ENCODE peak calls at places on chromosomes 12 and 14, in eight cellular contexts. L is colonic mucosa, Z is mammary epithelial cell, Y is GM20000, E is lower leg skin, U is mucosa of descending colon, M is dorsolateral prefrontal cortex, G is neural crest cell. J is an unnamed sample.

GRCh38 chr12:106220561-106220960 is 27.3 kb downstream of the CKAP4 start:
- DNase-seq in L (no peak), Z (no peak), E (no peak), U (no peak), M (no peak), G (no peak), Y (no peak), J (no peak)

GRCh38 chr14:33678012-33678411 is 272.9 kb downstream of the EGLN3 start:
- DNase-seq in L (no peak), G (no peak), Z (no peak), U (no peak), Y (no peak), M (no peak), E (no peak), J (no peak)

GRCh38 chr12:2353691-2354090 is 300.9 kb downstream of the CACNA1C start:
- DNase-seq in G (no peak), U (no peak), E (peak; percentile 64), Y (no peak), M (no peak), Z (no peak), L (no peak), J (no peak)

GRCh38 chr12:6333029-6333428 is 8.8 kb downstream of the TNFRSF1A start:
- DNase-seq in U (peak; percentile 53), Y (no peak), E (no peak), Z (no peak), L (no peak), M (no peak), G (no peak), J (no peak)

GRCh38 chr12:119693006-119693405 is 25.1 kb downstream of the PRKAB1 start:
- DNase-seq in L (peak; percentile 84), M (no peak), G (no peak), Y (no peak), U (no peak), E (no peak), Z (peak; percentile 17), J (no peak)

GRCh38 chr14:105851716-105852377 is 325.5 kb downstream of the TMEM121 start:
- DNase-seq in M (peak; percentile 4), G (no peak), Y (peak; percentile 2), Z (no peak), L (peak; percentile 9), E (no peak), U (peak; percentile 14), J (no peak)

GRCh38 chr14:24806061-24806678 is 172.2 kb upstream of the GZMB start:
- DNase-seq in Y (peak; percentile 45), M (peak; percentile 84), U (peak; percentile 84), Z (peak; percentile 54), L (peak; percentile 91), E (peak; percentile 91), G (peak; percentile 59), J (no peak)

GRCh38 chr14:72745546-72745945 is 148.4 kb downstream of the DPF3 start:
- DNase-seq in U (no peak), Z (peak; percentile 79), G (no peak), Y (no peak), E (no peak), M (no peak), L (peak; percentile 1), J (no peak)

GRCh38 chr14:83257466-83258439 is 1724.1 kb upstream of the SEL1L start:
- DNase-seq in U (no peak), G (no peak), Z (no peak), M (no peak), Y (no peak), L (no peak), E (no peak), J (no peak)

GRCh38 chr12:12540261-12541013 is 22.2 kb downstream of the DUSP16 start:
- DNase-seq in L (no peak), E (no peak), M (no peak), Z (no peak), Y (peak; percentile 21), U (no peak), G (no peak), J (no peak)

GRCh38 chr14:103519837-103520212 is 2.8 kb downstream of the CKB start:
- DNase-seq in L (no peak), U (peak; percentile 57), E (peak; percentile 90), Y (no peak), Z (no peak), G (no peak), M (no peak), J (no peak)

GRCh38 chr14:101226603-101227425 is 323.3 kb upstream of the RTL1 start:
- DNase-seq in Y (no peak), Z (no peak), G (no peak), E (peak; percentile 83), U (no peak), L (peak; percentile 17), M (no peak), J (peak; percentile 84)

GRCh38 chr14:76153919-76154318 is 2.2 kb downstream of the GPATCH2L start:
- DNase-seq in L (no peak), G (no peak), M (no peak), Y (no peak), U (no peak), Z (no peak), E (no peak), J (no peak)

GRCh38 chr12:124188059-124188458 is 106.8 kb upstream of the RFLNA start:
- DNase-seq in M (no peak), L (no peak), Z (no peak), U (no peak), G (no peak), E (no peak), Y (no peak), J (no peak)

GRCh38 chr14:55201219-55202096 is 10.1 kb upstream of the DLGAP5 start:
- DNase-seq in U (no peak), Y (no peak), G (no peak), M (no peak), E (no peak), Z (no peak), L (no peak), J (no peak)

GRCh38 chr14:70891741-70892140 is 15.5 kb upstream of the PCNX1 start:
- DNase-seq in Z (no peak), L (no peak), E (no peak), G (no peak), Y (no peak), U (no peak), M (no peak), J (no peak)

GRCh38 chr12:52206309-52207040 is 14.7 kb upstream of the KRT80 start:
- DNase-seq in G (no peak), U (peak; percentile 14), Z (no peak), L (no peak), M (no peak), Y (no peak), E (peak; percentile 83), J (no peak)

GRCh38 chr12:8033153-8034044 is 883 bp downstream of the FOXJ2 start:
- DNase-seq in Z (peak; percentile 41), E (peak; percentile 89), G (no peak), Y (peak; percentile 77), M (peak; percentile 36), U (peak; percentile 60), L (peak; percentile 76), J (no peak)

DNA sequence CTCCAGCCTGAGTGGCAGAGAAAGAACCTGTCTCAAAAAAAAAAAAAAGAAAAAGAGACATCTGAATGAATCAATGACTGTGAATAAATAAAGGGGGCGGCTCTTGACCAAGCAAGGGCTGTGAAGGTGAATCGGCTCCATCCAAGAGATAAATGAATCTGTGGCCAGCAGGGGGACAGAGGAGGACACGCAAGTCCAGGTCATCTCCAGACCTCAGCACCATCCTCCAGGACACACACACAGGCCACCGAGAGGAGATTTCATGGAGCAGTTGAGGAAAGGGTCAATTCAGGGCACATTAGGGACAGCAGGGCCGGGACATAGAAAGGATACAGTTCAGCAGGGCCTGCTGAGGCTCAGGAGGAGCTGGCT is 21.6 kb downstream of the TRPV4 start:
- DNase-seq in Z (no peak), U (no peak), G (no peak), L (no peak), Y (no peak), E (no peak), M (no peak), J (no peak)
- TF ChIP-seq CTCF in Z (peak; percentile 15), U (no peak), G (peak; percentile 36), L (no peak), Y (no peak), E (no peak), M (no peak), J (no peak)

GRCh38 chr14:61438860-61439765 is 117.7 kb downstream of the PRKCH start:
- DNase-seq in Z (peak; percentile 43), G (no peak), U (peak; percentile 32), L (peak; percentile 53), Y (peak; percentile 67), E (peak; percentile 89), M (no peak), J (no peak)
- TF ChIP-seq CTCF in Z (no peak), G (no peak), U (no peak), L (no peak), Y (no peak), E (no peak), M (no peak), J (no peak)

GRCh38 chr12:95574799-95575452 is 23.6 kb upstream of the USP44 start:
- DNase-seq in Y (no peak), M (no peak), U (no peak), L (no peak), Z (peak; percentile 34), E (no peak), G (no peak), J (no peak)
- TF ChIP-seq CTCF in Y (peak; percentile 11), M (peak; percentile 67), U (peak; percentile 38), L (peak; percentile 52), Z (peak; percentile 77), E (no peak), G (peak; percentile 70), J (peak; percentile 70)

GRCh38 chr12:108853426-108853825 is 4.0 kb downstream of the SSH1 start:
- DNase-seq in L (no peak), Z (no peak), U (no peak), M (no peak), Y (no peak), E (no peak), G (no peak), J (no peak)

GRCh38 chr12:108849653-108850052 is 7.7 kb downstream of the SSH1 start:
- DNase-seq in E (no peak), U (no peak), M (no peak), Y (no peak), L (no peak), Z (no peak), G (no peak), J (no peak)

GRCh38 chr12:108852674-108853073 is 4.7 kb downstream of the SSH1 start:
- DNase-seq in U (no peak), L (no peak), E (no peak), Y (no peak), G (no peak), Z (no peak), M (no peak), J (no peak)

GRCh38 chr12:108854055-108854452 is 3.3 kb downstream of the SSH1 start:
- DNase-seq in L (no peak), M (no peak), Y (no peak), U (no peak), G (no peak), E (no peak), Z (peak; percentile 82), J (no peak)

DNA sequence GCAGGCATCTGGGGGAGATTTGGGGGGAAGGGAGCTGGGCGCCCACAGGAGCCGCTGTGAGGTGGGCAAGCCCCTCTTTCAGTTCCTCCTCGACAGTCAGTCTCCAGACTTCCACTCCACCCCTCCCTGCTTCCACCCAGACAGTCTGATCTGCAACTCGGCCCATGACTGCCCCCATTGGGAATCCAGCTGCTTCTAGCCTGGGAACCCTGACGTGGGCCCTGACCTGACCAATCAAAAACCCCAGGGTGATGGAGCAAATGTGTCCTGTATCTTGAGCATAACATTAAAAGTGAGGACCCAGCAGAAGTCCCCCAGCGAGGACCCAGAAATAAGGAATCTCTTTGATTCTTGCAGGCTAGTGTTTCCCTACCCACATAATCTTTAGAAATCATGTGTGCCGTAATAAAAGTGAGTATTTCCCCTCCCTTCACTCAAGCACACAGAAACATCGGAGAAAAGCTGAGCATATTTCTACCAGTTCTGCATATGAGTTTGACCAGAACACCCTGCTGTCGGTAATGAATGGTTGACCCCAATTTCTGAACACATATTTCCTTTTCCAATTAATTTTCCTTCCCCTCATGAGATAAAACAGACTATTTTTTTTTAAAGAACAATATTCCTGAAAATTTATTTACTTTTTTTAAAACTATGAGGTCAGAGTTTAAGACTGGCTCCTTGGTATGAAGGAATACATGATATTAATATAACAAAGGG is 6.4 kb downstream of the SSH1 start:
- DNase-seq in U (no peak), E (no peak), M (peak; percentile 49), Y (peak; percentile 78), G (no peak), L (no peak), Z (no peak), J (no peak)
- TF ChIP-seq CTCF in U (no peak), E (no peak), M (no peak), Y (no peak), G (no peak), L (no peak), Z (no peak), J (peak; percentile 21)

J was measured in osteocyte.